ENCODE peak calls at places on chromosome 14, in nine cellular contexts. L, A, S, O, T, F, B, I and E are unnamed samples.

GRCh38 chr14:54829486-54830224 is 73.0 kb downstream of the GCH1 start:
- DNase-seq in L (no peak), B (no peak), I (no peak), F (no peak), O (no peak), T (no peak), A (no peak), S (no peak), E (no peak)

GRCh38 chr14:91114079-91115065 is 499 bp downstream of the DGLUCY start:
- DNase-seq in S (no peak), I (peak), O (peak), F (peak), A (peak), L (no peak), T (no peak), B (peak), E (peak)

GRCh38 chr14:79448922-79449321 is 762.4 kb downstream of the DIO2 start:
- DNase-seq in B (no peak), T (no peak), L (no peak), S (no peak), F (no peak), I (no peak), A (no peak), O (no peak), E (no peak)

GRCh38 chr14:96221109-96221650 is 16.5 kb downstream of the BDKRB2 start:
- DNase-seq in B (no peak), O (no peak), L (no peak), S (no peak), T (no peak), I (no peak), A (no peak), F (no peak), E (no peak)

GRCh38 chr14:90599748-90600507 is 203.1 kb downstream of the CALM1 start:
- DNase-seq in O (no peak), B (peak), S (no peak), I (peak), L (peak), T (no peak), F (no peak), A (peak), E (no peak)

GRCh38 chr14:49687942-49688700 is at the start of gene POLE2:
- DNase-seq in A (peak), T (no peak), I (peak), O (peak), L (peak), B (peak), F (peak), S (peak), E (peak)

GRCh38 chr14:75711134-75711795 is 50.2 kb downstream of the TTLL5 start:
- DNase-seq in T (no peak), S (peak), A (peak), B (peak), O (peak), L (no peak), I (peak), F (no peak), E (peak)

GRCh38 chr14:102991376-102991775 is 66.0 kb downstream of the CDC42BPB start:
- DNase-seq in F (no peak), O (no peak), S (no peak), B (peak), T (no peak), L (no peak), I (no peak), A (no peak), E (no peak)

GRCh38 chr14:24965578-24965933 is 84.4 kb downstream of the STXBP6 start:
- DNase-seq in O (no peak), A (no peak), T (no peak), S (no peak), I (no peak), L (no peak), F (no peak), B (no peak), E (no peak)

GRCh38 chr14:67385618-67386017 is 25.5 kb downstream of the EIF2S1 start:
- DNase-seq in B (no peak), A (no peak), T (no peak), I (peak), F (no peak), L (no peak), O (no peak), S (no peak), E (no peak)

GRCh38 chr14:21917699-21918436 is 244.2 kb upstream of the OR4E1 start:
- DNase-seq in F (no peak), S (peak), L (peak), A (peak), T (no peak), B (peak), I (peak), O (peak), E (no peak)

GRCh38 chr14:83416476-83416875 is 1882.8 kb upstream of the SEL1L start:
- DNase-seq in B (no peak), O (no peak), F (no peak), S (no peak), T (no peak), A (no peak), L (no peak), I (no peak), E (no peak)

GRCh38 chr14:91331761-91332447 is 85.7 kb downstream of the CCDC88C start:
- DNase-seq in F (no peak), B (no peak), L (no peak), I (no peak), A (no peak), T (no peak), O (no peak), S (no peak), E (no peak)

GRCh38 chr14:65412881-65413738 is 580 bp downstream of the FUT8 start:
- DNase-seq in B (peak), I (peak), A (peak), F (peak), T (no peak), S (peak), L (peak), O (peak), E (peak)

GRCh38 chr14:100593751-100594624 is 6.8 kb upstream of the BEGAIN start:
- DNase-seq in F (no peak), B (no peak), T (no peak), L (no peak), S (no peak), A (no peak), O (no peak), I (no peak), E (no peak)

GRCh38 chr14:94540031-94540794 is 21.0 kb upstream of the SERPINA4 start:
- DNase-seq in O (no peak), I (no peak), L (no peak), B (peak), F (no peak), A (no peak), S (no peak), T (no peak), E (no peak)

GRCh38 chr14:99382781-99383456 is 97.7 kb downstream of the SETD3 start:
- DNase-seq in O (no peak), T (no peak), F (no peak), L (no peak), S (no peak), A (no peak), B (peak), I (peak), E (no peak)

GRCh38 chr14:28762290-28762948 is 4.2 kb upstream of the FOXG1 start:
- DNase-seq in A (no peak), F (no peak), I (no peak), S (no peak), B (no peak), T (no peak), L (no peak), O (no peak), E (no peak)

GRCh38 chr14:77141592-77142288 is at the start of gene ZDHHC22:
- DNase-seq in B (no peak), A (no peak), T (no peak), O (no peak), L (peak), S (peak), F (no peak), I (no peak), E (no peak)